ENCODE peak calls at places on chromosomes 16 and 17, in four cellular contexts. N is A549, K is esophagus squamous epithelium, D is body of pancreas. E is an unnamed sample.

GRCh38 chr16:71214771-71215381 is 15.6 kb downstream of the HYDIN start:
- DNase-seq in N (peak; percentile 14), D (no peak), K (no peak), E (no peak)

GRCh38 chr17:57420674-57421392 is 164.5 kb downstream of the MSI2 start:
- DNase-seq in D (no peak), N (no peak), K (no peak), E (no peak)

GRCh38 chr16:66621973-66622372 is 17.5 kb downstream of the CMTM3 start:
- DNase-seq in D (no peak), K (no peak), N (no peak), E (no peak)

GRCh38 chr16:65754799-65755691 is 611.4 kb upstream of the CDH5 start:
- DNase-seq in K (no peak), D (no peak), N (no peak), E (peak; percentile 82)

GRCh38 chr16:50709980-50710379 is 16.6 kb downstream of the NOD2 start:
- DNase-seq in K (no peak), N (no peak), D (no peak), E (no peak)

GRCh38 chr17:28133562-28133970 is 91.1 kb downstream of the NLK start:
- DNase-seq in D (no peak), N (peak; percentile 6), K (no peak), E (no peak)

GRCh38 chr16:25512041-25512440 is 179.7 kb upstream of the HS3ST4 start:
- DNase-seq in K (no peak), D (no peak), N (no peak), E (no peak)

GRCh38 chr16:55418586-55418985 is 60.4 kb upstream of the MMP2 start:
- DNase-seq in K (no peak), N (no peak), D (no peak), E (no peak)

GRCh38 chr16:86035906-86036305 is 136.9 kb downstream of the IRF8 start:
- DNase-seq in N (no peak), K (no peak), D (no peak), E (no peak)

GRCh38 chr17:10357768-10358167 is 15.0 kb downstream of the MYH13 start:
- DNase-seq in K (no peak), D (no peak), N (peak; percentile 31), E (no peak)

GRCh38 chr16:50144211-50144610 is 8.9 kb upstream of the TENT4B start:
- DNase-seq in N (no peak), D (no peak), K (no peak), E (no peak)

GRCh38 chr17:21242780-21243515 is 10.3 kb downstream of the NATD1 start:
- DNase-seq in N (no peak), K (no peak), D (no peak), E (no peak)

GRCh38 chr17:61904094-61904710 is 23.6 kb downstream of the INTS2 start:
- DNase-seq in K (no peak), N (no peak), D (no peak), E (no peak)

GRCh38 chr16:71628810-71629209 is 2.8 kb downstream of the MARVELD3 start:
- DNase-seq in D (peak; percentile 19), N (no peak), K (no peak), E (no peak)

DNA sequence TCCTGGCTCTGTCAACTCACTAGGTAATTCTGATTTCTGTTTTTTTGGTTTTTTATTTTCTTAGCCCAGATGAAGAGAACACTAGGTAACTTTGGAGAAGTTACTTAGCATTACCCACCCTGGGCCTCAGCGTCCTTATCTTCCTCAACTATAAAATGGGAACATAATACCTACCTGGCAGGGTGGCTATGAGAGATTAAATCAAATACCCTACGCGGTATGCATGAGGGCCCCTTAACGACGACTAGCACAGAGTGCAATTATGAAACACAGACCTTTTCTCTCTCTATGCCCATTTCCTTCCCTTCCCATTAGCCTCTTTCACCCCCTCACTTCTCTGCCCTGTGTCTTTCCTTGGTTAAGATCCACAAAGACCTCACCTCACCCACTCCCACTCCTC is 11.1 kb downstream of the XPO6 start:
- DNase-seq in K (no peak), D (no peak), N (no peak), E (no peak)
- TF ChIP-seq POLR2A in K (no peak), D (no peak), N (no peak), E (no peak)

GRCh38 chr17:82502207-82502606 is 17.3 kb upstream of the FOXK2 start:
- DNase-seq in D (no peak), N (no peak), K (no peak), E (no peak)
- TF ChIP-seq CTCF in D (no peak), N (no peak), K (no peak), E (no peak)

GRCh38 chr17:50221500-50222480 is 20.4 kb upstream of the COL1A1 start:
- DNase-seq in K (no peak), N (no peak), D (no peak), E (peak; percentile 67)
- TF ChIP-seq POLR2A in K (no peak), N (no peak), D (no peak), E (no peak)

GRCh38 chr17:78038748-78039288 is 80.3 kb downstream of the TNRC6C start:
- DNase-seq in N (no peak), D (no peak), K (no peak), E (no peak)
- TF ChIP-seq CTCF in N (no peak), D (no peak), K (no peak), E (no peak)